ENCODE peak calls at places on chromosomes 16 and 17, in nine cellular contexts. V is stimulated activated CD8-positive, alpha-beta memory T cell treated with anti-CD3 and anti-CD28 coated beads, Interleukin-4, amount 100 ng/mL, for 24 hours; S is aorta; D is AG10803; R is CD4-positive, alpha-beta T cell; L is HEK293T; X is EL; F is NCI-H345; N is colonic mucosa. E is an unnamed sample.
A peak's percentile ranks its signal among the peaks of the same experiment; 100 is the strongest.

GRCh38 chr17:71409137-71409536 is 711.7 kb upstream of the SOX9 start:
- DNase-seq in V (no peak), S (no peak), D (no peak), R (no peak), L (no peak), X (no peak), F (no peak), N (no peak), E (peak; percentile 19)

GRCh38 chr17:43984521-43984920 is 19.9 kb upstream of the NAGS start:
- DNase-seq in V (no peak), S (no peak), D (no peak), R (no peak), L (no peak), X (no peak), F (no peak), N (no peak), E (no peak)

GRCh38 chr17:17109231-17109630 is 67.0 kb downstream of the MPRIP start:
- DNase-seq in V (no peak), S (no peak), D (no peak), R (no peak), L (no peak), X (no peak), F (no peak), N (peak; percentile 66), E (no peak)

GRCh38 chr17:62870581-62870964 is 62.5 kb upstream of the MARCHF10 start:
- DNase-seq in V (no peak), S (no peak), D (peak; percentile 16), R (no peak), L (no peak), X (no peak), F (peak; percentile 30), N (no peak), E (no peak)

GRCh38 chr17:56934280-56934679 is 20.4 kb upstream of the TRIM25 start:
- DNase-seq in V (no peak), S (no peak), D (no peak), R (no peak), L (no peak), X (no peak), F (no peak), N (no peak), E (no peak)

GRCh38 chr17:65160507-65160906 is 23.3 kb downstream of the RGS9 start:
- DNase-seq in V (no peak), S (no peak), D (no peak), R (no peak), L (no peak), X (no peak), F (no peak), N (no peak), E (no peak)

GRCh38 chr17:83073389-83074063 is 5.9 kb upstream of the METRNL start:
- DNase-seq in V (no peak), S (no peak), D (no peak), R (no peak), L (no peak), X (no peak), F (no peak), N (peak; percentile 82), E (peak; percentile 58)

GRCh38 chr16:81310045-81310644 is 4.6 kb upstream of the GAN start:
- DNase-seq in V (no peak), S (no peak), D (no peak), R (no peak), L (no peak), X (no peak), F (no peak), N (no peak), E (no peak)

GRCh38 chr16:88505405-88506082 is 52.5 kb downstream of the ZFPM1 start:
- DNase-seq in V (peak; percentile 23), S (no peak), D (no peak), R (peak; percentile 42), L (peak; percentile 71), X (peak; percentile 10), F (peak; percentile 89), N (peak; percentile 94), E (no peak)

GRCh38 chr16:70747703-70748631 is 53.0 kb downstream of the VAC14 start:
- DNase-seq in V (no peak), S (no peak), D (no peak), R (no peak), L (no peak), X (no peak), F (no peak), N (no peak), E (peak; percentile 46)

GRCh38 chr17:8250101-8250500 is 1.0 kb downstream of the PFAS start:
- DNase-seq in V (no peak), S (no peak), D (no peak), R (no peak), L (no peak), X (no peak), F (no peak), N (no peak), E (no peak)

GRCh38 chr17:59680314-59680713 is 26.9 kb downstream of the PTRH2 start:
- DNase-seq in V (no peak), S (peak; percentile 30), D (peak; percentile 61), R (no peak), L (no peak), X (peak; percentile 57), F (no peak), N (no peak), E (peak; percentile 65)

GRCh38 chr16:77556203-77556602 is 121.4 kb upstream of the ADAMTS18 start:
- DNase-seq in V (no peak), S (no peak), D (peak; percentile 46), R (no peak), L (no peak), X (peak; percentile 1), F (no peak), N (no peak), E (peak; percentile 48)

GRCh38 chr17:75516619-75517276 is 420 bp downstream of the TSEN54 start:
- DNase-seq in V (no peak), S (peak; percentile 65), D (peak; percentile 16), R (peak; percentile 13), L (peak; percentile 37), X (peak; percentile 39), F (peak; percentile 59), N (no peak), E (peak; percentile 10)

GRCh38 chr16:60605176-60605575 is 1431.1 kb downstream of the CDH8 start:
- DNase-seq in V (no peak), S (no peak), D (no peak), R (no peak), L (no peak), X (no peak), F (no peak), N (no peak), E (no peak)

E was measured in fibroblast of lung.